ENCODE peak calls at places on chromosomes 2 and 18, in seven cellular contexts. P, T, O, Z, M, I and R are unnamed samples.

GRCh38 chr2:236674646-236675045 is 105.0 kb downstream of the ACKR3 start:
- DNase-seq in Z (no peak), O (no peak), I (no peak), P (no peak), M (peak; percentile 6), T (no peak), R (no peak)

GRCh38 chr18:53664575-53664974 is 559.9 kb downstream of the MBD2 start:
- DNase-seq in O (no peak), M (no peak), T (no peak), Z (no peak), I (no peak), P (no peak), R (no peak)

GRCh38 chr18:6509417-6510198 is 94.9 kb upstream of the L3MBTL4 start:
- DNase-seq in M (no peak), I (no peak), Z (no peak), T (no peak), P (no peak), O (peak; percentile 5), R (peak; percentile 28)

GRCh38 chr18:43571078-43571689 is 293.9 kb upstream of the SYT4 start:
- DNase-seq in I (no peak), M (no peak), P (no peak), T (no peak), Z (no peak), O (peak; percentile 62), R (peak; percentile 46)

GRCh38 chr2:16522031-16522818 is 143.4 kb downstream of the CYRIA start:
- DNase-seq in O (no peak), M (no peak), P (no peak), T (no peak), Z (no peak), I (no peak), R (no peak)

GRCh38 chr2:38750011-38750792 is 959 bp downstream of the SRSF7 start:
- DNase-seq in I (peak; percentile 74), T (peak; percentile 49), O (peak; percentile 57), M (peak; percentile 58), P (peak; percentile 68), Z (no peak), R (no peak)

GRCh38 chr2:174350018-174350417 is 15.3 kb downstream of the SP9 start:
- DNase-seq in T (no peak), M (no peak), I (no peak), P (no peak), Z (no peak), O (no peak), R (no peak)

GRCh38 chr2:121778736-121779487 is 23.5 kb downstream of the TSN start:
- DNase-seq in M (no peak), P (no peak), T (no peak), Z (no peak), O (no peak), I (no peak), R (no peak)

GRCh38 chr2:146633159-146633558 is 1211.7 kb upstream of the ACVR2A start:
- DNase-seq in Z (no peak), I (no peak), T (no peak), M (no peak), O (no peak), P (no peak), R (no peak)

GRCh38 chr2:118982039-118982438 is 40.0 kb downstream of the MARCO start:
- DNase-seq in I (no peak), P (no peak), O (no peak), Z (no peak), M (no peak), T (no peak), R (no peak)

GRCh38 chr18:51762373-51762772 is 564.9 kb upstream of the MEX3C start:
- DNase-seq in Z (no peak), P (no peak), T (no peak), O (no peak), I (no peak), M (no peak), R (no peak)

GRCh38 chr2:152243723-152244122 is 68.2 kb upstream of the STAM2 start:
- DNase-seq in T (no peak), O (no peak), I (no peak), M (no peak), Z (no peak), P (no peak), R (no peak)

GRCh38 chr2:188746727-188747126 is 227.4 kb upstream of the COL3A1 start:
- DNase-seq in Z (no peak), P (no peak), M (no peak), I (no peak), O (no peak), T (no peak), R (no peak)

GRCh38 chr2:106885981-106886915 is at the start of gene ST6GAL2:
- DNase-seq in M (no peak), Z (no peak), I (no peak), T (no peak), P (no peak), O (no peak), R (no peak)

GRCh38 chr2:96819101-96819875 is 3.2 kb downstream of the CNNM3 start:
- DNase-seq in Z (no peak), T (peak; percentile 51), P (peak; percentile 82), M (no peak), I (no peak), O (no peak), R (no peak)

GRCh38 chr18:33581816-33582215 is 3.8 kb downstream of the ASXL3 start:
- DNase-seq in T (no peak), Z (no peak), P (no peak), O (no peak), I (no peak), M (no peak), R (no peak)

GRCh38 chr18:57910817-57911216 is 107.7 kb upstream of the ATP8B1 start:
- DNase-seq in I (no peak), Z (no peak), O (peak; percentile 20), P (no peak), T (no peak), M (no peak), R (no peak)

GRCh38 chr2:43798300-43798699 is 24.5 kb downstream of the DYNC2LI1 start:
- DNase-seq in I (no peak), P (no peak), M (no peak), O (no peak), T (no peak), Z (no peak), R (no peak)

GRCh38 chr2:69200107-69200520 is 186.9 kb downstream of the GFPT1 start:
- DNase-seq in I (no peak), T (no peak), Z (no peak), O (no peak), M (no peak), P (no peak), R (no peak)

GRCh38 chr2:49332415-49332814 is 178.1 kb upstream of the FSHR start:
- DNase-seq in M (no peak), T (no peak), O (no peak), I (no peak), Z (no peak), P (no peak), R (no peak)

GRCh38 chr2:86221066-86221684 is 21.9 kb downstream of the MRPL35 start:
- DNase-seq in P (no peak), I (no peak), Z (no peak), O (peak; percentile 81), M (peak; percentile 38), T (no peak), R (no peak)

GRCh38 chr18:33578371-33579146 is 540 bp downstream of the ASXL3 start:
- DNase-seq in O (no peak), P (peak; percentile 39), T (no peak), I (peak; percentile 57), M (no peak), Z (no peak), R (no peak)

GRCh38 chr2:239602290-239603282 is 201.8 kb upstream of the HDAC4 start:
- DNase-seq in O (no peak), Z (no peak), P (no peak), T (no peak), I (peak; percentile 23), M (no peak), R (no peak)

GRCh38 chr18:27789406-27789805 is 387.5 kb downstream of the CDH2 start:
- DNase-seq in I (no peak), M (no peak), O (no peak), P (no peak), Z (no peak), T (no peak), R (no peak)

GRCh38 chr2:20796374-20796791 is 26.5 kb downstream of the LDAH start:
- DNase-seq in Z (no peak), T (peak; percentile 32), P (no peak), O (peak; percentile 7), I (no peak), M (no peak), R (no peak)

GRCh38 chr2:4381049-4381448 is 677.7 kb downstream of the DCDC2C start:
- DNase-seq in O (no peak), P (no peak), Z (no peak), M (no peak), I (no peak), T (no peak), R (no peak)

GRCh38 chr2:141515931-141516330 is 614.9 kb downstream of the LRP1B start:
- DNase-seq in I (no peak), O (no peak), P (no peak), Z (no peak), M (no peak), T (no peak), R (no peak)
- H3K4me3 ChIP-seq in I (no peak overlapping the region), O (no peak overlapping the region), P (no peak overlapping the region), Z (no peak overlapping the region), M (no peak overlapping the region), T (no peak overlapping the region), R (no peak overlapping the region)

DNA sequence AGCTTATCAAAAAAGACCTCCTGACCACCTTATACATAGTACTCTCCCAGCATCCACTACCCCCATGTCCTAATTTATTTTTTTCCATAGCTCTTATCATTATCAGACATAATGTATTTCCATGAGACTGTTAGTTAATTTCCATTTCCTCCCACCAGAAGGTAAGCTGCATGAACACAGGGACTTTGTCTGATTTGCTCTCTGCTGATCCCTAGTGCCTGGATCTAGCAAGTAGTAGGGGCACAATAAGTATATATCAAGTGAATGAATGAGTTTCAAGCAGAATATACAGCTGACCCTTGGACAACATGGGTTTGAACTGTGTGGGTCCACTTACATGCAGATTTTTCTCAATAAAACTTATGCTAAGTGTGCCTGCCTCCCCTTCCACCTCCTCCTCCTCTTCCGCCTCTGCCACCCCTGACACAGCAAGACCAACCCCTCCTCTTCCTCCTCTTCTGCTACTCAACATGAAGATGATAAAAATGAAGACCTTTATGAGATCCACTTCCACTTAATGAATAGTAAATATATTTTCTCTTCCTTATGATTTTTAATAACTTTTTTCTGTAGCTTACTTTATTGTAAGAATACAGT is 53.8 kb downstream of the CTAGE1 start:
- DNase-seq in P (no peak), Z (no peak), I (no peak), T (no peak), O (no peak), M (no peak), R (no peak)
- TF ChIP-seq CTCF in P (peak; percentile 42), Z (no peak), I (no peak), T (peak; percentile 28), O (no peak), M (peak; percentile 61), R (peak; percentile 19)

GRCh38 chr2:11411768-11412448 is 54.1 kb downstream of the E2F6 start:
- DNase-seq in M (peak; percentile 41), P (no peak), O (peak; percentile 32), I (no peak), T (no peak), Z (no peak), R (no peak)
- H3K4me3 ChIP-seq in M (peak overlapping the region; percentile 9), P (peak overlapping the region; percentile 6), O (peak overlapping the region; percentile 30), I (peak overlapping the region; percentile 62), T (no peak overlapping the region), Z (no peak overlapping the region), R (peak overlapping the region; percentile 39)

DNA sequence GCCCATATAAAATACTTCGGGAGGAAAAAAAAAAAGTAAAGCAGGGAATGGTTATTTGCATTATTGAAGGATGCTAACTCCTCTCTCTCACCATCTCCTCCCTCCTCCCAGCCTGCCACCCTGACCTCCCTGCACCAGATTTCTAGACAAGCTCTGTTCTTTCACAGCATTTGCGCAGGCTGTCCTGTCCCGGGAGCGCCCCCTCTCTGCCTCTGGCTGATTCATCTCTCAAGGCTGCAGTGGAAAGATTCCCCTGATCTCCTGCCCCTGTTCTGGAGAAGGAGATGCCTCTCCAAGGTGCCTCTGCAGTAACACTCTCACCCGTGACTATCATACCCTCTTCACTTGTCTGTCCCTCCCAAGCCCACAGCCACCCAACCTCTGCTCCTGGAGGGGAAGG is 38.5 kb downstream of the COL4A4 start:
- DNase-seq in O (no peak), I (no peak), T (no peak), P (no peak), Z (no peak), M (no peak), R (no peak)
- TF ChIP-seq CTCF in O (no peak), I (no peak), T (no peak), P (no peak), Z (no peak), M (no peak), R (peak; percentile 7)